ENCODE peak calls at places on chromosomes 12 and 14, in five cellular contexts. Y is CD8-positive, alpha-beta T cell; W is GM23338; N is A549; K is cardiac fibroblast. L is an unnamed sample.

GRCh38 chr14:21069388-21070082 is 569 bp upstream of the ARHGEF40 start:
- DNase-seq in Y (no peak), W (peak), N (no peak), K (peak), L (peak)

GRCh38 chr14:78022059-78022458 is 148.1 kb upstream of the NRXN3 start:
- DNase-seq in Y (no peak), W (peak), N (peak), K (peak), L (peak)

GRCh38 chr14:22820731-22821130 is 5.5 kb upstream of the SLC7A7 start:
- DNase-seq in Y (no peak), W (peak), N (peak), K (no peak), L (peak)

GRCh38 chr12:39920647-39921046 is 185.2 kb downstream of the SLC2A13 start:
- DNase-seq in Y (no peak), W (no peak), N (no peak), K (no peak), L (no peak)

GRCh38 chr14:57656853-57657252 is 163.2 kb upstream of the CCDC198 start:
- DNase-seq in Y (no peak), W (no peak), N (no peak), K (no peak), L (no peak)

GRCh38 chr12:113961921-113962710 is 4.0 kb downstream of the RBM19 start:
- DNase-seq in Y (no peak), W (no peak), N (peak), K (peak), L (peak)

GRCh38 chr12:121946313-121947025 is 28.1 kb downstream of the CFAP251 start:
- DNase-seq in Y (no peak), W (no peak), N (no peak), K (no peak), L (no peak)

GRCh38 chr12:93087836-93088610 is 158.9 kb upstream of the EEA1 start:
- DNase-seq in Y (no peak), W (no peak), N (no peak), K (no peak), L (peak)

GRCh38 chr14:100747021-100747586 is 20.4 kb downstream of the DLK1 start:
- DNase-seq in Y (no peak), W (no peak), N (peak), K (peak), L (peak)

GRCh38 chr12:106145539-106146447 is 7.0 kb upstream of the NUAK1 start:
- DNase-seq in Y (no peak), W (no peak), N (no peak), K (peak), L (peak)

GRCh38 chr12:58443981-58444371 is 476.3 kb downstream of the LRIG3 start:
- DNase-seq in Y (no peak), W (no peak), N (no peak), K (peak), L (peak)

GRCh38 chr12:53231859-53232640 is at the start of gene RARG:
- DNase-seq in Y (peak), W (peak), N (peak), K (peak), L (no peak)

GRCh38 chr14:63275611-63276010 is 43.1 kb downstream of the GPHB5 start:
- DNase-seq in Y (no peak), W (peak), N (no peak), K (no peak), L (no peak)

GRCh38 chr12:19489168-19489567 is 49.9 kb downstream of the AEBP2 start:
- DNase-seq in Y (no peak), W (no peak), N (no peak), K (no peak), L (no peak)

GRCh38 chr12:8665729-8666128 is 3.1 kb upstream of the MFAP5 start:
- DNase-seq in Y (no peak), W (no peak), N (no peak), K (no peak), L (no peak)

GRCh38 chr12:131592972-131593371 is 117.9 kb upstream of the SFSWAP start:
- DNase-seq in Y (no peak), W (no peak), N (no peak), K (no peak), L (no peak)

GRCh38 chr14:100662850-100663527 is 63.7 kb upstream of the DLK1 start:
- DNase-seq in Y (peak), W (peak), N (peak), K (peak), L (peak)

GRCh38 chr12:19168634-19169033 is 39.1 kb downstream of the PLEKHA5 start:
- DNase-seq in Y (no peak), W (no peak), N (no peak), K (no peak), L (no peak)

GRCh38 chr12:55935742-55936151 is 4.8 kb downstream of the DGKA start:
- DNase-seq in Y (no peak), W (peak), N (no peak), K (peak), L (peak)

GRCh38 chr12:55933799-55934174 is 2.8 kb downstream of the DGKA start:
- DNase-seq in Y (no peak), W (no peak), N (no peak), K (no peak), L (no peak)

GRCh38 chr12:55934773-55935172 is 3.8 kb downstream of the DGKA start:
- DNase-seq in Y (no peak), W (no peak), N (no peak), K (no peak), L (no peak)

GRCh38 chr12:55933158-55933798 is 2.3 kb downstream of the DGKA start:
- DNase-seq in Y (no peak), W (no peak), N (peak), K (peak), L (no peak)

DNA sequence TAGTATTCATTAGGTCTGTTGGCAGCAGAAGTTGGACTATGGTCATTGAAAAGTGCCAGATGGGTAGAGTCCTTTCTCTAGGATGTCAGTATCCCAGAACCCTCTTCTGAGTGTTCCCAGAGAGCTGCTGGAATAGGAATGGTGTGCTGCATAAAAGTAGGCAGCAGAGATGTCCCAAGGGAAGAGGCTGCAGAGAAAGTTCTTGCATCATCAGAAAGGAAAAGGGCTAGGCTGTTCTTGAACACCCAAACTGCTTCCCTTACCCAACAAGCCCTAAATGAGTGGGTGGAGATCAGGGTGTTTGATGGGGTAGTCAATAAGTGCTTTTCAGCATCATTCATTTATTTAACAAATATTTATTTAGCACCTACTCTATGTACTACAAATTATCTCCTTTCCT is 3.4 kb downstream of the DGKA start:
- DNase-seq in Y (no peak), W (no peak), N (no peak), K (peak), L (peak)
- H3K4me3 ChIP-seq in Y (peak), W (no peak), N (no peak), K (no peak), L (no peak)

DNA sequence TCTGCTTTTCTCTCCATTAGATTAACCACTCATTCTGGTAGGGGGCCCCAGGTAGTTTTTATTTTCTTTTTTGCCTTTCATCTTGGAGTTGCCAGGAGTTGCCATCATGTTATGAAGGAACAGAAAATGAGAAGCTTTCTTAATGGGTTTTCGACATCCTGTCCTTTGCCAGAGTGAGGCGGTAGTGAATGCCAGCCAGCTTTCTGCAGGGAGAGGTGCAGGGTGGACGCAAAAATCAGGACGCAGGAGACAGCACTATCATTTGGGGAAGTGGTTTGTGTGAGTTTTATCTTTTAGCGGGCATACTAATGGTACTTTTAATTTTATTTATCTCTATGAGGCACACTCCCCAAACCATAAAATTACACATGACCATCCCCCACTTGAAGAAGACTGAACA is 1.7 kb downstream of the RASSF8 start:
- DNase-seq in Y (no peak), W (peak), N (peak), K (peak), L (peak)
- TF ChIP-seq CTCF in Y (no peak), W (peak), N (no peak), K (peak), L (peak)

GRCh38 chr12:20510811-20511210 is 142.5 kb downstream of the PDE3A start:
- DNase-seq in Y (no peak), W (no peak), N (no peak), K (no peak), L (no peak)
- H3K4me3 ChIP-seq in Y (no peak), W (no peak), N (no peak), K (no peak), L (no peak)

GRCh38 chr14:54512393-54512792 is 2.7 kb downstream of the CGRRF1 start:
- DNase-seq in Y (no peak), W (no peak), N (no peak), K (no peak), L (no peak)

GRCh38 chr14:54515670-54516069 is 6.0 kb downstream of the CGRRF1 start:
- DNase-seq in Y (no peak), W (no peak), N (no peak), K (no peak), L (no peak)

GRCh38 chr14:54509546-54510501 is at the start of gene CGRRF1:
- DNase-seq in Y (peak), W (peak), N (peak), K (peak), L (peak)
- TF ChIP-seq CTCF in Y (peak), W (peak), N (peak), K (peak), L (peak)

DNA sequence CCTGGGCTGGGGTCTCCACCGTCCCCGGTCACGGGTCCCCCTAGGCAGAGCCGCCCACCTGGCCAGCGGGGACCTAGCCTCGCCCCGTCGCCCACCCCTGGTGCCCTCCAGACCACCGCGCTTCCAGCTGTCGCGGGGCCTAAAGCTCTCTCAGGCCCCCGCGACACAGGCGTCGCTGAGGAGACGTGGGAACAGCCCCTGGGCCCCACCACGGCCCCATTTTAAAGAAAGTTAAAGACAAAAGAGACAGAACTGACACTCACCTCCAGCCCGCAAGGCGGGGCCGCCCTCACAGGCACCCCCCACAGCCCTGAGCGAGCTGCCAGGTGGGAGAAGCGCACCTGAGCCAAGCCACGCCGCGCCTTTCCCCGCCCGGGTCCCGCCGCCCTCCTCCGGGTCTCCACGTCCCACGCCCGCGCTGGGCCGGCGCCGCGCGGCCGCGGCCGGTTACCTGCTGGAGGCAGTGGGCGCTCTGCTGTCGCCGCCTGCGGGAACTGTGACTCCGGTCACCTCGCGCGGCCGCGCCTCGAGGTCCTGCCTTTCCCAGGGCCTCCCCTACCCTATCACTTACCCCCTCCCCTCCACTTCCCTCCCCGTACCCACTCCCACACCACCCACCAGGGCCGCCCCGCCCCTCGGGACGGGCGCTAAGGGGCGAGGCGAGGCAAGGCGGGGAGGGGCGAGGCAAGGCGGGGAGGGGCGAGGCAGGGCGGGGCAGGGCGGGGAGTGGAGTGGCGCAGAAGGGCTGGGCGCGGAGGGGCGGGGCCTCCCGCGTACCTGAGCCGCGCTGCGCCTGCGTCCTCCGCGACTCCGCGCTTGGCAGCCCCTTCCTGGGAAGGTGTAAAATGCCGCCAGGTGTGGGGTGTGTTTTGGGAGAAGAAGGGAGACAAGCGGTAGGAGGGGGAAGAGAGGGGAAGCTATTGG is 31.2 kb downstream of the TC2N start:
- DNase-seq in Y (peak), W (peak), N (peak), K (no peak), L (peak)
- H3K4me3 ChIP-seq in Y (peak), W (peak), N (peak), K (no peak), L (peak)